ENCODE peak calls at places on chromosome 5, in nine cellular contexts. One of them, this sample, is unnamed.

GRCh38 chr5:16844952-16845351 is 91.1 kb downstream of the MYO10 start:
- DNase-seq in T-helper 17 cell: no peak
- DNase-seq in activated T-cell treated with anti-CD3 and anti-CD28 coated beads for 1 hour: no peak
- DNase-seq in ELR: no peak
- DNase-seq in activated CD4-positive, alpha-beta T cell treated with anti-CD3 and anti-CD28 coated beads, Interleukin-2, amount 50 U/mL, for 1 hour: no peak
- DNase-seq in heart right ventricle: no peak
- DNase-seq in HS-5: no peak
- DNase-seq in MM.1S: no peak
- DNase-seq in RPMI7951: no peak
- DNase-seq in this sample: peak

GRCh38 chr5:90546216-90546837 is 12.3 kb upstream of the ADGRV1 start:
- DNase-seq in T-helper 17 cell: no peak
- DNase-seq in MM.1S: no peak
- DNase-seq in RPMI7951: no peak
- DNase-seq in activated T-cell treated with anti-CD3 and anti-CD28 coated beads for 1 hour: no peak
- DNase-seq in heart right ventricle: no peak
- DNase-seq in HS-5: no peak
- DNase-seq in ELR: no peak
- DNase-seq in activated CD4-positive, alpha-beta T cell treated with anti-CD3 and anti-CD28 coated beads, Interleukin-2, amount 50 U/mL, for 1 hour: no peak
- DNase-seq in this sample: no peak

GRCh38 chr5:171127314-171127713 is 181.7 kb upstream of the TLX3 start:
- DNase-seq in activated CD4-positive, alpha-beta T cell treated with anti-CD3 and anti-CD28 coated beads, Interleukin-2, amount 50 U/mL, for 1 hour: no peak
- DNase-seq in ELR: peak
- DNase-seq in heart right ventricle: no peak
- DNase-seq in T-helper 17 cell: no peak
- DNase-seq in MM.1S: no peak
- DNase-seq in HS-5: no peak
- DNase-seq in activated T-cell treated with anti-CD3 and anti-CD28 coated beads for 1 hour: no peak
- DNase-seq in RPMI7951: no peak
- DNase-seq in this sample: no peak

GRCh38 chr5:30040483-30041116 is 1152.9 kb upstream of the CDH6 start:
- DNase-seq in activated CD4-positive, alpha-beta T cell treated with anti-CD3 and anti-CD28 coated beads, Interleukin-2, amount 50 U/mL, for 1 hour: no peak
- DNase-seq in ELR: peak
- DNase-seq in activated T-cell treated with anti-CD3 and anti-CD28 coated beads for 1 hour: no peak
- DNase-seq in RPMI7951: peak
- DNase-seq in heart right ventricle: no peak
- DNase-seq in HS-5: peak
- DNase-seq in MM.1S: peak
- DNase-seq in T-helper 17 cell: no peak
- DNase-seq in this sample: peak

GRCh38 chr5:145718956-145719355 is 116.2 kb downstream of the PRELID2 start:
- DNase-seq in heart right ventricle: no peak
- DNase-seq in activated T-cell treated with anti-CD3 and anti-CD28 coated beads for 1 hour: no peak
- DNase-seq in MM.1S: no peak
- DNase-seq in HS-5: no peak
- DNase-seq in RPMI7951: peak
- DNase-seq in ELR: peak
- DNase-seq in T-helper 17 cell: no peak
- DNase-seq in activated CD4-positive, alpha-beta T cell treated with anti-CD3 and anti-CD28 coated beads, Interleukin-2, amount 50 U/mL, for 1 hour: no peak
- DNase-seq in this sample: peak

GRCh38 chr5:135489466-135490244 is 37.5 kb upstream of the TIFAB start:
- DNase-seq in HS-5: no peak
- DNase-seq in activated T-cell treated with anti-CD3 and anti-CD28 coated beads for 1 hour: no peak
- DNase-seq in T-helper 17 cell: no peak
- DNase-seq in heart right ventricle: no peak
- DNase-seq in activated CD4-positive, alpha-beta T cell treated with anti-CD3 and anti-CD28 coated beads, Interleukin-2, amount 50 U/mL, for 1 hour: no peak
- DNase-seq in RPMI7951: no peak
- DNase-seq in MM.1S: no peak
- DNase-seq in ELR: no peak
- DNase-seq in this sample: no peak

GRCh38 chr5:7017004-7017770 is 304.0 kb downstream of the TENT4A start:
- DNase-seq in ELR: no peak
- DNase-seq in activated CD4-positive, alpha-beta T cell treated with anti-CD3 and anti-CD28 coated beads, Interleukin-2, amount 50 U/mL, for 1 hour: no peak
- DNase-seq in HS-5: no peak
- DNase-seq in T-helper 17 cell: no peak
- DNase-seq in RPMI7951: no peak
- DNase-seq in activated T-cell treated with anti-CD3 and anti-CD28 coated beads for 1 hour: no peak
- DNase-seq in MM.1S: no peak
- DNase-seq in heart right ventricle: no peak
- DNase-seq in this sample: no peak

GRCh38 chr5:138874241-138874640 is 894 bp downstream of the LRRTM2 start:
- DNase-seq in ELR: peak
- DNase-seq in activated T-cell treated with anti-CD3 and anti-CD28 coated beads for 1 hour: no peak
- DNase-seq in activated CD4-positive, alpha-beta T cell treated with anti-CD3 and anti-CD28 coated beads, Interleukin-2, amount 50 U/mL, for 1 hour: no peak
- DNase-seq in MM.1S: no peak
- DNase-seq in HS-5: no peak
- DNase-seq in RPMI7951: peak
- DNase-seq in heart right ventricle: no peak
- DNase-seq in T-helper 17 cell: no peak
- DNase-seq in this sample: no peak

GRCh38 chr5:73363911-73364730 is 84.5 kb downstream of the FOXD1 start:
- DNase-seq in activated CD4-positive, alpha-beta T cell treated with anti-CD3 and anti-CD28 coated beads, Interleukin-2, amount 50 U/mL, for 1 hour: no peak
- DNase-seq in T-helper 17 cell: no peak
- DNase-seq in MM.1S: no peak
- DNase-seq in heart right ventricle: no peak
- DNase-seq in activated T-cell treated with anti-CD3 and anti-CD28 coated beads for 1 hour: no peak
- DNase-seq in HS-5: peak
- DNase-seq in RPMI7951: no peak
- DNase-seq in ELR: peak
- DNase-seq in this sample: peak

GRCh38 chr5:179486596-179487051 is 63.7 kb upstream of the RUFY1 start:
- DNase-seq in heart right ventricle: no peak
- DNase-seq in activated T-cell treated with anti-CD3 and anti-CD28 coated beads for 1 hour: no peak
- DNase-seq in T-helper 17 cell: no peak
- DNase-seq in ELR: no peak
- DNase-seq in HS-5: no peak
- DNase-seq in MM.1S: no peak
- DNase-seq in RPMI7951: no peak
- DNase-seq in activated CD4-positive, alpha-beta T cell treated with anti-CD3 and anti-CD28 coated beads, Interleukin-2, amount 50 U/mL, for 1 hour: no peak
- DNase-seq in this sample: no peak

GRCh38 chr5:78720234-78720985 is 71.8 kb upstream of the LHFPL2 start:
- DNase-seq in T-helper 17 cell: no peak
- DNase-seq in activated T-cell treated with anti-CD3 and anti-CD28 coated beads for 1 hour: no peak
- DNase-seq in heart right ventricle: no peak
- DNase-seq in ELR: no peak
- DNase-seq in RPMI7951: no peak
- DNase-seq in MM.1S: no peak
- DNase-seq in activated CD4-positive, alpha-beta T cell treated with anti-CD3 and anti-CD28 coated beads, Interleukin-2, amount 50 U/mL, for 1 hour: no peak
- DNase-seq in HS-5: no peak
- DNase-seq in this sample: no peak

GRCh38 chr5:94125107-94125506 is 383.7 kb upstream of the POU5F2 start:
- DNase-seq in heart right ventricle: no peak
- DNase-seq in MM.1S: no peak
- DNase-seq in RPMI7951: no peak
- DNase-seq in T-helper 17 cell: no peak
- DNase-seq in HS-5: no peak
- DNase-seq in activated T-cell treated with anti-CD3 and anti-CD28 coated beads for 1 hour: no peak
- DNase-seq in ELR: no peak
- DNase-seq in activated CD4-positive, alpha-beta T cell treated with anti-CD3 and anti-CD28 coated beads, Interleukin-2, amount 50 U/mL, for 1 hour: no peak
- DNase-seq in this sample: no peak

GRCh38 chr5:178279026-178279722 is 46.6 kb upstream of the PHYKPL start:
- DNase-seq in T-helper 17 cell: no peak
- DNase-seq in MM.1S: no peak
- DNase-seq in activated CD4-positive, alpha-beta T cell treated with anti-CD3 and anti-CD28 coated beads, Interleukin-2, amount 50 U/mL, for 1 hour: no peak
- DNase-seq in ELR: no peak
- DNase-seq in heart right ventricle: no peak
- DNase-seq in RPMI7951: no peak
- DNase-seq in HS-5: no peak
- DNase-seq in activated T-cell treated with anti-CD3 and anti-CD28 coated beads for 1 hour: no peak
- DNase-seq in this sample: peak

GRCh38 chr5:142356716-142357468 is 32.1 kb upstream of the SPRY4 start:
- DNase-seq in activated T-cell treated with anti-CD3 and anti-CD28 coated beads for 1 hour: peak
- DNase-seq in heart right ventricle: peak
- DNase-seq in activated CD4-positive, alpha-beta T cell treated with anti-CD3 and anti-CD28 coated beads, Interleukin-2, amount 50 U/mL, for 1 hour: peak
- DNase-seq in ELR: peak
- DNase-seq in RPMI7951: peak
- DNase-seq in T-helper 17 cell: peak
- DNase-seq in HS-5: peak
- DNase-seq in MM.1S: peak
- DNase-seq in this sample: peak

GRCh38 chr5:90803891-90804290 is 245.3 kb downstream of the ADGRV1 start:
- DNase-seq in heart right ventricle: no peak
- DNase-seq in T-helper 17 cell: no peak
- DNase-seq in RPMI7951: no peak
- DNase-seq in ELR: no peak
- DNase-seq in activated T-cell treated with anti-CD3 and anti-CD28 coated beads for 1 hour: no peak
- DNase-seq in HS-5: no peak
- DNase-seq in MM.1S: no peak
- DNase-seq in activated CD4-positive, alpha-beta T cell treated with anti-CD3 and anti-CD28 coated beads, Interleukin-2, amount 50 U/mL, for 1 hour: no peak
- DNase-seq in this sample: peak

GRCh38 chr5:107266100-107266499 is 404.6 kb downstream of the EFNA5 start:
- DNase-seq in HS-5: no peak
- DNase-seq in T-helper 17 cell: no peak
- DNase-seq in MM.1S: no peak
- DNase-seq in activated CD4-positive, alpha-beta T cell treated with anti-CD3 and anti-CD28 coated beads, Interleukin-2, amount 50 U/mL, for 1 hour: no peak
- DNase-seq in ELR: no peak
- DNase-seq in RPMI7951: no peak
- DNase-seq in activated T-cell treated with anti-CD3 and anti-CD28 coated beads for 1 hour: no peak
- DNase-seq in heart right ventricle: no peak
- DNase-seq in this sample: no peak

GRCh38 chr5:172110921-172111873 is 76.8 kb downstream of the STK10 start:
- DNase-seq in activated T-cell treated with anti-CD3 and anti-CD28 coated beads for 1 hour: peak
- DNase-seq in ELR: peak
- DNase-seq in HS-5: no peak
- DNase-seq in T-helper 17 cell: peak
- DNase-seq in MM.1S: peak
- DNase-seq in RPMI7951: peak
- DNase-seq in heart right ventricle: no peak
- DNase-seq in activated CD4-positive, alpha-beta T cell treated with anti-CD3 and anti-CD28 coated beads, Interleukin-2, amount 50 U/mL, for 1 hour: peak
- DNase-seq in this sample: peak

GRCh38 chr5:60010328-60010727 is 116.8 kb upstream of the PDE4D start:
- DNase-seq in activated T-cell treated with anti-CD3 and anti-CD28 coated beads for 1 hour: no peak
- DNase-seq in heart right ventricle: no peak
- DNase-seq in ELR: peak
- DNase-seq in activated CD4-positive, alpha-beta T cell treated with anti-CD3 and anti-CD28 coated beads, Interleukin-2, amount 50 U/mL, for 1 hour: no peak
- DNase-seq in T-helper 17 cell: no peak
- DNase-seq in RPMI7951: no peak
- DNase-seq in MM.1S: no peak
- DNase-seq in HS-5: no peak
- DNase-seq in this sample: peak

GRCh38 chr5:10736354-10736753 is 24.7 kb downstream of the DAP start:
- DNase-seq in heart right ventricle: no peak
- DNase-seq in activated T-cell treated with anti-CD3 and anti-CD28 coated beads for 1 hour: no peak
- DNase-seq in T-helper 17 cell: no peak
- DNase-seq in activated CD4-positive, alpha-beta T cell treated with anti-CD3 and anti-CD28 coated beads, Interleukin-2, amount 50 U/mL, for 1 hour: no peak
- DNase-seq in RPMI7951: no peak
- DNase-seq in ELR: no peak
- DNase-seq in MM.1S: no peak
- DNase-seq in HS-5: no peak
- DNase-seq in this sample: no peak

GRCh38 chr5:76269259-76269958 is 133.7 kb upstream of the IQGAP2 start:
- DNase-seq in activated T-cell treated with anti-CD3 and anti-CD28 coated beads for 1 hour: no peak
- DNase-seq in ELR: no peak
- DNase-seq in activated CD4-positive, alpha-beta T cell treated with anti-CD3 and anti-CD28 coated beads, Interleukin-2, amount 50 U/mL, for 1 hour: no peak
- DNase-seq in HS-5: no peak
- DNase-seq in T-helper 17 cell: no peak
- DNase-seq in MM.1S: no peak
- DNase-seq in RPMI7951: no peak
- DNase-seq in heart right ventricle: no peak
- DNase-seq in this sample: no peak

GRCh38 chr5:14577964-14578363 is 3.6 kb upstream of the OTULINL start:
- DNase-seq in HS-5: no peak
- DNase-seq in MM.1S: no peak
- DNase-seq in T-helper 17 cell: no peak
- DNase-seq in heart right ventricle: no peak
- DNase-seq in activated T-cell treated with anti-CD3 and anti-CD28 coated beads for 1 hour: no peak
- DNase-seq in activated CD4-positive, alpha-beta T cell treated with anti-CD3 and anti-CD28 coated beads, Interleukin-2, amount 50 U/mL, for 1 hour: no peak
- DNase-seq in ELR: peak
- DNase-seq in RPMI7951: no peak
- DNase-seq in this sample: no peak

GRCh38 chr5:61768692-61769281 is 436.7 kb downstream of the ZSWIM6 start:
- DNase-seq in HS-5: peak
- DNase-seq in RPMI7951: peak
- DNase-seq in heart right ventricle: no peak
- DNase-seq in T-helper 17 cell: no peak
- DNase-seq in activated CD4-positive, alpha-beta T cell treated with anti-CD3 and anti-CD28 coated beads, Interleukin-2, amount 50 U/mL, for 1 hour: no peak
- DNase-seq in activated T-cell treated with anti-CD3 and anti-CD28 coated beads for 1 hour: no peak
- DNase-seq in MM.1S: peak
- DNase-seq in ELR: peak
- DNase-seq in this sample: peak

GRCh38 chr5:9774472-9775079 is 144.4 kb upstream of the TAS2R1 start:
- DNase-seq in activated CD4-positive, alpha-beta T cell treated with anti-CD3 and anti-CD28 coated beads, Interleukin-2, amount 50 U/mL, for 1 hour: no peak
- DNase-seq in HS-5: no peak
- DNase-seq in heart right ventricle: no peak
- DNase-seq in RPMI7951: peak
- DNase-seq in ELR: peak
- DNase-seq in activated T-cell treated with anti-CD3 and anti-CD28 coated beads for 1 hour: no peak
- DNase-seq in T-helper 17 cell: no peak
- DNase-seq in MM.1S: no peak
- DNase-seq in this sample: peak

GRCh38 chr5:165360366-165361142 is 1855.1 kb downstream of the MAT2B start:
- DNase-seq in activated CD4-positive, alpha-beta T cell treated with anti-CD3 and anti-CD28 coated beads, Interleukin-2, amount 50 U/mL, for 1 hour: no peak
- DNase-seq in HS-5: no peak
- DNase-seq in ELR: no peak
- DNase-seq in heart right ventricle: no peak
- DNase-seq in activated T-cell treated with anti-CD3 and anti-CD28 coated beads for 1 hour: no peak
- DNase-seq in T-helper 17 cell: no peak
- DNase-seq in MM.1S: peak
- DNase-seq in RPMI7951: no peak
- DNase-seq in this sample: no peak

GRCh38 chr5:80820685-80821084 is 139.5 kb upstream of the RASGRF2 start:
- DNase-seq in heart right ventricle: no peak
- DNase-seq in activated CD4-positive, alpha-beta T cell treated with anti-CD3 and anti-CD28 coated beads, Interleukin-2, amount 50 U/mL, for 1 hour: no peak
- DNase-seq in MM.1S: no peak
- DNase-seq in RPMI7951: no peak
- DNase-seq in HS-5: no peak
- DNase-seq in T-helper 17 cell: no peak
- DNase-seq in ELR: no peak
- DNase-seq in activated T-cell treated with anti-CD3 and anti-CD28 coated beads for 1 hour: no peak
- DNase-seq in this sample: no peak

GRCh38 chr5:150215978-150216944 is 26.4 kb downstream of the SLC6A7 start:
- DNase-seq in activated CD4-positive, alpha-beta T cell treated with anti-CD3 and anti-CD28 coated beads, Interleukin-2, amount 50 U/mL, for 1 hour: no peak
- DNase-seq in heart right ventricle: no peak
- DNase-seq in MM.1S: no peak
- DNase-seq in HS-5: no peak
- DNase-seq in activated T-cell treated with anti-CD3 and anti-CD28 coated beads for 1 hour: no peak
- DNase-seq in RPMI7951: no peak
- DNase-seq in ELR: no peak
- DNase-seq in T-helper 17 cell: no peak
- DNase-seq in this sample: no peak

GRCh38 chr5:14397717-14398116 is 183.9 kb upstream of the OTULINL start:
- DNase-seq in activated CD4-positive, alpha-beta T cell treated with anti-CD3 and anti-CD28 coated beads, Interleukin-2, amount 50 U/mL, for 1 hour: no peak
- DNase-seq in RPMI7951: peak
- DNase-seq in activated T-cell treated with anti-CD3 and anti-CD28 coated beads for 1 hour: no peak
- DNase-seq in T-helper 17 cell: no peak
- DNase-seq in heart right ventricle: no peak
- DNase-seq in MM.1S: no peak
- DNase-seq in HS-5: peak
- DNase-seq in ELR: peak
- DNase-seq in this sample: peak

GRCh38 chr5:15821506-15821905 is 321.5 kb downstream of the FBXL7 start:
- DNase-seq in RPMI7951: peak
- DNase-seq in MM.1S: no peak
- DNase-seq in activated T-cell treated with anti-CD3 and anti-CD28 coated beads for 1 hour: no peak
- DNase-seq in activated CD4-positive, alpha-beta T cell treated with anti-CD3 and anti-CD28 coated beads, Interleukin-2, amount 50 U/mL, for 1 hour: no peak
- DNase-seq in T-helper 17 cell: no peak
- DNase-seq in heart right ventricle: no peak
- DNase-seq in ELR: peak
- DNase-seq in HS-5: peak
- DNase-seq in this sample: no peak

GRCh38 chr5:38381361-38381760 is 123.0 kb downstream of the EGFLAM start:
- DNase-seq in activated T-cell treated with anti-CD3 and anti-CD28 coated beads for 1 hour: no peak
- DNase-seq in RPMI7951: no peak
- DNase-seq in T-helper 17 cell: no peak
- DNase-seq in HS-5: no peak
- DNase-seq in activated CD4-positive, alpha-beta T cell treated with anti-CD3 and anti-CD28 coated beads, Interleukin-2, amount 50 U/mL, for 1 hour: no peak
- DNase-seq in ELR: no peak
- DNase-seq in heart right ventricle: no peak
- DNase-seq in MM.1S: no peak
- DNase-seq in this sample: no peak

GRCh38 chr5:7852542-7852941 is 1.6 kb upstream of the CFAP90 start:
- DNase-seq in ELR: no peak
- DNase-seq in activated T-cell treated with anti-CD3 and anti-CD28 coated beads for 1 hour: no peak
- DNase-seq in HS-5: no peak
- DNase-seq in T-helper 17 cell: no peak
- DNase-seq in MM.1S: no peak
- DNase-seq in heart right ventricle: no peak
- DNase-seq in RPMI7951: no peak
- DNase-seq in activated CD4-positive, alpha-beta T cell treated with anti-CD3 and anti-CD28 coated beads, Interleukin-2, amount 50 U/mL, for 1 hour: no peak
- DNase-seq in this sample: no peak

GRCh38 chr5:169650701-169651331 is 13.7 kb downstream of the DOCK2 start:
- DNase-seq in heart right ventricle: no peak
- DNase-seq in MM.1S: no peak
- DNase-seq in activated T-cell treated with anti-CD3 and anti-CD28 coated beads for 1 hour: no peak
- DNase-seq in HS-5: peak
- DNase-seq in T-helper 17 cell: no peak
- DNase-seq in activated CD4-positive, alpha-beta T cell treated with anti-CD3 and anti-CD28 coated beads, Interleukin-2, amount 50 U/mL, for 1 hour: no peak
- DNase-seq in RPMI7951: peak
- DNase-seq in ELR: peak
- DNase-seq in this sample: peak